ENCODE peak calls at places on chromosomes 16 and 17, in six cellular contexts. H, S, E, T, L and A are unnamed samples.
A peak's percentile ranks its signal among the peaks of the same experiment; 100 is the strongest.

GRCh38 chr16:85612801-85613608 is at the start of gene GSE1:
- DNase-seq in T (peak; percentile 67), H (no peak), E (no peak), S (peak; percentile 97), L (peak; percentile 88), A (peak; percentile 93)

GRCh38 chr17:61744252-61744651 is 119.1 kb downstream of the BRIP1 start:
- DNase-seq in E (no peak), H (no peak), S (no peak), L (no peak), T (no peak), A (no peak)

GRCh38 chr16:49596699-49597291 is 223.2 kb downstream of the C16orf78 start:
- DNase-seq in E (no peak), H (no peak), L (no peak), T (no peak), S (no peak), A (no peak)

GRCh38 chr17:29562615-29563014 is 4.2 kb downstream of the ABHD15 start:
- DNase-seq in S (no peak), H (no peak), T (no peak), E (no peak), L (no peak), A (no peak)

GRCh38 chr17:43015579-43015978 is 6.6 kb downstream of the VAT1 start:
- DNase-seq in T (no peak), H (no peak), L (no peak), S (no peak), E (no peak), A (no peak)

GRCh38 chr16:49452108-49452507 is 78.5 kb downstream of the C16orf78 start:
- DNase-seq in H (no peak), T (no peak), L (no peak), E (no peak), S (no peak), A (no peak)

GRCh38 chr17:82449883-82450356 is 632 bp downstream of the CYBC1 start:
- DNase-seq in T (peak; percentile 13), H (no peak), L (no peak), E (no peak), S (no peak), A (no peak)

GRCh38 chr17:72726936-72727335 is 365.6 kb downstream of the SLC39A11 start:
- DNase-seq in S (peak; percentile 61), H (no peak), L (peak; percentile 51), E (no peak), T (no peak), A (no peak)

GRCh38 chr17:71441098-71441497 is 679.7 kb upstream of the SOX9 start:
- DNase-seq in E (no peak), L (peak; percentile 94), T (no peak), H (no peak), S (peak; percentile 97), A (no peak)

GRCh38 chr17:33438578-33438977 is 145.5 kb upstream of the ASIC2 start:
- DNase-seq in E (no peak), L (no peak), T (no peak), H (no peak), S (no peak), A (no peak)

GRCh38 chr17:59508999-59509398 is 56.4 kb upstream of the DHX40 start:
- DNase-seq in T (no peak), S (no peak), E (no peak), L (no peak), H (no peak), A (no peak)

GRCh38 chr17:81427446-81428120 is 32.3 kb downstream of the BAHCC1 start:
- DNase-seq in T (no peak), E (no peak), L (no peak), S (no peak), H (peak; percentile 61), A (no peak)

GRCh38 chr16:85465328-85466307 is 147.5 kb upstream of the GSE1 start:
- DNase-seq in L (peak; percentile 10), E (peak; percentile 18), T (no peak), H (no peak), S (peak; percentile 5), A (peak; percentile 21)

GRCh38 chr17:58312824-58313223 is 15.8 kb downstream of the TSPOAP1 start:
- DNase-seq in L (no peak), T (no peak), E (no peak), H (no peak), S (no peak), A (no peak)

GRCh38 chr17:1007310-1008007 is 10.5 kb downstream of the TIMM22 start:
- DNase-seq in T (no peak), E (no peak), S (no peak), H (no peak), L (no peak), A (no peak)

GRCh38 chr16:51638338-51639135 is 487.5 kb upstream of the SALL1 start:
- DNase-seq in H (no peak), S (peak; percentile 35), E (no peak), L (peak; percentile 41), T (no peak), A (no peak)